ENCODE peak calls at places on chromosomes 13 and 19, in ten cellular contexts. U, A, T, K, R, H, V, C, M and Q are unnamed samples.

GRCh38 chr19:55536951-55537740 is at the start of gene SBK2:
- DNase-seq in U (peak), A (no peak), T (no peak), K (no peak), R (peak), H (peak), V (no peak), C (no peak), M (no peak), Q (no peak)

GRCh38 chr19:11361037-11361770 is 6.0 kb downstream of the PLPPR2 start:
- DNase-seq in U (peak), A (no peak), T (peak), K (no peak), R (peak), H (peak), V (no peak), C (no peak), M (no peak), Q (no peak)

GRCh38 chr13:97015661-97016350 is 21.5 kb upstream of the OXGR1 start:
- DNase-seq in U (no peak), A (no peak), T (no peak), K (no peak), R (no peak), H (no peak), V (no peak), C (no peak), M (no peak), Q (no peak)

GRCh38 chr13:93786846-93787245 is 560.2 kb downstream of the GPC6 start:
- DNase-seq in U (no peak), A (no peak), T (no peak), K (no peak), R (no peak), H (no peak), V (no peak), C (no peak), M (no peak), Q (no peak)

GRCh38 chr19:4338441-4339350 is at the start of gene STAP2:
- DNase-seq in U (peak), A (no peak), T (peak), K (no peak), R (peak), H (no peak), V (no peak), C (no peak), M (no peak), Q (no peak)

GRCh38 chr13:76663941-76664340 is 222.3 kb downstream of the KCTD12 start:
- DNase-seq in U (no peak), A (no peak), T (no peak), K (no peak), R (no peak), H (no peak), V (peak), C (no peak), M (no peak), Q (no peak)

GRCh38 chr19:17703823-17704463 is 15.3 kb upstream of the MAP1S start:
- DNase-seq in U (peak), A (no peak), T (peak), K (peak), R (peak), H (peak), V (peak), C (peak), M (peak), Q (peak)

GRCh38 chr19:47491358-47492136 is 7.5 kb upstream of the KPTN start:
- DNase-seq in U (no peak), A (no peak), T (no peak), K (no peak), R (no peak), H (no peak), V (no peak), C (no peak), M (no peak), Q (no peak)

GRCh38 chr13:101514695-101515275 is 62.3 kb downstream of the ITGBL1 start:
- DNase-seq in U (peak), A (no peak), T (no peak), K (no peak), R (peak), H (peak), V (peak), C (no peak), M (peak), Q (peak)

GRCh38 chr19:1239420-1239795 is 1.6 kb upstream of the CBARP start:
- DNase-seq in U (no peak), A (no peak), T (no peak), K (no peak), R (no peak), H (no peak), V (no peak), C (no peak), M (no peak), Q (no peak)

GRCh38 chr19:47538812-47539211 is 23.9 kb upstream of the NAPA start:
- DNase-seq in U (no peak), A (no peak), T (no peak), K (no peak), R (no peak), H (no peak), V (no peak), C (no peak), M (no peak), Q (no peak)

GRCh38 chr13:99655351-99656091 is 154.2 kb downstream of the TM9SF2 start:
- DNase-seq in U (no peak), A (peak), T (no peak), K (no peak), R (no peak), H (no peak), V (peak), C (no peak), M (peak), Q (peak)

GRCh38 chr19:7570761-7571160 is 24.9 kb upstream of the CAMSAP3 start:
- DNase-seq in U (no peak), A (no peak), T (no peak), K (no peak), R (no peak), H (no peak), V (no peak), C (no peak), M (no peak), Q (no peak)

GRCh38 chr19:57302020-57302465 is 18.2 kb upstream of the ZNF543 start:
- DNase-seq in U (no peak), A (peak), T (no peak), K (no peak), R (no peak), H (no peak), V (peak), C (no peak), M (no peak), Q (peak)

GRCh38 chr13:32284927-32285632 is 30.1 kb downstream of the ZAR1L start:
- DNase-seq in U (no peak), A (peak), T (no peak), K (no peak), R (peak), H (no peak), V (peak), C (no peak), M (peak), Q (peak)

GRCh38 chr13:32282096-32282711 is 33.0 kb downstream of the ZAR1L start:
- DNase-seq in U (no peak), A (no peak), T (no peak), K (no peak), R (peak), H (no peak), V (no peak), C (no peak), M (no peak), Q (no peak)

GRCh38 chr13:32281083-32281482 is 34.1 kb downstream of the ZAR1L start:
- DNase-seq in U (no peak), A (no peak), T (no peak), K (no peak), R (no peak), H (no peak), V (no peak), C (no peak), M (no peak), Q (no peak)

GRCh38 chr13:32285633-32285965 is 29.6 kb downstream of the ZAR1L start:
- DNase-seq in U (no peak), A (no peak), T (no peak), K (no peak), R (no peak), H (no peak), V (no peak), C (no peak), M (no peak), Q (no peak)
- TF ChIP-seq CTCF in U (no peak), A (no peak), T (no peak), K (no peak), R (no peak), H (no peak), V (no peak), C (no peak), M (no peak), Q (no peak)

GRCh38 chr13:86737334-86737932 is 933.7 kb upstream of the SLITRK5 start:
- DNase-seq in U (no peak), A (no peak), T (no peak), K (no peak), R (no peak), H (no peak), V (no peak), C (no peak), M (no peak), Q (no peak)

GRCh38 chr13:86741762-86742285 is 929.3 kb upstream of the SLITRK5 start:
- DNase-seq in U (no peak), A (no peak), T (no peak), K (no peak), R (no peak), H (no peak), V (no peak), C (no peak), M (no peak), Q (no peak)
- TF ChIP-seq CTCF in U (peak), A (no peak), T (no peak), K (no peak), R (no peak), H (peak), V (no peak), C (no peak), M (peak), Q (no peak)

GRCh38 chr13:52070929-52071523 is 46.5 kb downstream of the UTP14C start:
- DNase-seq in U (no peak), A (peak), T (no peak), K (no peak), R (no peak), H (no peak), V (peak), C (no peak), M (no peak), Q (peak)
- TF ChIP-seq CTCF in U (no peak), A (peak), T (no peak), K (no peak), R (peak), H (no peak), V (peak), C (no peak), M (no peak), Q (peak)

GRCh38 chr13:110976785-110977184 is 61.9 kb upstream of the ANKRD10 start:
- DNase-seq in U (no peak), A (no peak), T (no peak), K (no peak), R (no peak), H (no peak), V (no peak), C (no peak), M (no peak), Q (no peak)

GRCh38 chr13:110973007-110973700 is 58.3 kb upstream of the ANKRD10 start:
- DNase-seq in U (no peak), A (no peak), T (no peak), K (no peak), R (no peak), H (no peak), V (no peak), C (no peak), M (no peak), Q (no peak)

GRCh38 chr13:110965755-110966134 is 50.9 kb upstream of the ANKRD10 start:
- DNase-seq in U (no peak), A (no peak), T (no peak), K (no peak), R (no peak), H (no peak), V (no peak), C (no peak), M (no peak), Q (no peak)

GRCh38 chr13:110971486-110971885 is 56.6 kb upstream of the ANKRD10 start:
- DNase-seq in U (no peak), A (no peak), T (no peak), K (no peak), R (no peak), H (no peak), V (no peak), C (no peak), M (no peak), Q (no peak)
- TF ChIP-seq CTCF in U (no peak), A (no peak), T (no peak), K (no peak), R (no peak), H (no peak), V (no peak), C (no peak), M (no peak), Q (no peak)

GRCh38 chr13:44879452-44880058 is 109.7 kb downstream of the NUFIP1 start:
- DNase-seq in U (no peak), A (no peak), T (no peak), K (no peak), R (no peak), H (no peak), V (peak), C (no peak), M (peak), Q (peak)
- TF ChIP-seq CTCF in U (peak), A (peak), T (peak), K (peak), R (peak), H (peak), V (peak), C (no peak), M (peak), Q (peak)

GRCh38 chr19:12984143-12984627 is 11.1 kb upstream of the NFIX start:
- DNase-seq in U (no peak), A (no peak), T (no peak), K (no peak), R (no peak), H (no peak), V (peak), C (no peak), M (no peak), Q (no peak)

GRCh38 chr19:12984683-12985048 is 10.6 kb upstream of the NFIX start:
- DNase-seq in U (no peak), A (no peak), T (no peak), K (no peak), R (no peak), H (no peak), V (no peak), C (no peak), M (no peak), Q (no peak)

GRCh38 chr19:12986726-12987125 is 8.5 kb upstream of the NFIX start:
- DNase-seq in U (no peak), A (no peak), T (no peak), K (no peak), R (no peak), H (no peak), V (no peak), C (no peak), M (no peak), Q (no peak)

GRCh38 chr19:12983561-12984142 is 11.6 kb upstream of the NFIX start:
- DNase-seq in U (peak), A (no peak), T (peak), K (peak), R (peak), H (peak), V (peak), C (peak), M (peak), Q (peak)

GRCh38 chr19:12985049-12985776 is 10.1 kb upstream of the NFIX start:
- DNase-seq in U (no peak), A (no peak), T (no peak), K (peak), R (no peak), H (no peak), V (peak), C (no peak), M (peak), Q (peak)
- TF ChIP-seq CTCF in U (no peak), A (no peak), T (no peak), K (no peak), R (no peak), H (no peak), V (no peak), C (no peak), M (no peak), Q (peak)